ENCODE peak calls at places on chromosomes 2 and 18, in ten cellular contexts. V is fibroblast of mammary gland; O is activated CD8-positive, alpha-beta memory T cell treated with anti-CD3 and anti-CD28 coated beads for 24 hours; J is tibial nerve; G is AG10803; N is GM12865; Z is SW480; D is activated CD4-positive, alpha-beta T cell treated with anti-CD3 and anti-CD28 coated beads, Interleukin-2, amount 50 U/mL, for 1 hour; U is progenitor cell of endocrine pancreas; Q is NCI-H69. X is an unnamed sample.

GRCh38 chr2:181742908-181743722 is 62.8 kb upstream of the NEUROD1 start:
- DNase-seq in V (peak; percentile 74), O (no peak), J (no peak), G (peak; percentile 59), N (peak; percentile 53), Z (peak; percentile 54), D (peak; percentile 6), U (no peak), Q (peak; percentile 89), X (peak; percentile 3)

GRCh38 chr18:48949051-48949605 is 1.6 kb downstream of the SMAD7 start:
- DNase-seq in V (no peak), O (no peak), J (no peak), G (no peak), N (peak; percentile 60), Z (no peak), D (peak; percentile 55), U (no peak), Q (peak; percentile 87), X (peak; percentile 64)

GRCh38 chr18:13725566-13726227 is 661 bp downstream of the FAM210A start:
- DNase-seq in V (peak; percentile 20), O (no peak), J (no peak), G (peak; percentile 3), N (peak; percentile 31), Z (peak; percentile 16), D (no peak), U (no peak), Q (peak; percentile 63), X (no peak)

GRCh38 chr2:10775831-10776230 is 36.8 kb downstream of the PDIA6 start:
- DNase-seq in V (no peak), O (no peak), J (no peak), G (no peak), N (no peak), Z (no peak), D (no peak), U (no peak), Q (no peak), X (no peak)

GRCh38 chr2:7034313-7034712 is 117.1 kb downstream of the RNF144A start:
- DNase-seq in V (peak; percentile 40), O (no peak), J (no peak), G (no peak), N (peak; percentile 18), Z (no peak), D (no peak), U (no peak), Q (peak; percentile 4), X (no peak)

GRCh38 chr2:16625201-16625729 is 40.4 kb downstream of the CYRIA start:
- DNase-seq in V (no peak), O (no peak), J (no peak), G (no peak), N (no peak), Z (no peak), D (no peak), U (no peak), Q (no peak), X (no peak)

GRCh38 chr2:60278906-60279305 is 274.5 kb downstream of the BCL11A start:
- DNase-seq in V (no peak), O (no peak), J (no peak), G (no peak), N (no peak), Z (no peak), D (no peak), U (no peak), Q (no peak), X (no peak)

GRCh38 chr2:234091883-234092282 is 41.4 kb downstream of the SPP2 start:
- DNase-seq in V (no peak), O (no peak), J (no peak), G (no peak), N (no peak), Z (no peak), D (no peak), U (no peak), Q (peak; percentile 77), X (no peak)

GRCh38 chr2:198004173-198004572 is 199.8 kb downstream of the PLCL1 start:
- DNase-seq in V (peak; percentile 38), O (no peak), J (no peak), G (peak; percentile 22), N (no peak), Z (no peak), D (no peak), U (no peak), Q (no peak), X (no peak)

GRCh38 chr2:168289880-168290279 is 42.5 kb upstream of the STK39 start:
- DNase-seq in V (no peak), O (no peak), J (no peak), G (no peak), N (no peak), Z (no peak), D (no peak), U (no peak), Q (no peak), X (no peak)

GRCh38 chr18:10140928-10141327 is 227.1 kb downstream of the VAPA start:
- DNase-seq in V (peak; percentile 34), O (no peak), J (no peak), G (peak; percentile 73), N (no peak), Z (peak; percentile 97), D (no peak), U (no peak), Q (peak; percentile 82), X (no peak)

GRCh38 chr18:32669549-32670165 is 103.2 kb downstream of the KLHL14 start:
- DNase-seq in V (no peak), O (no peak), J (no peak), G (no peak), N (peak; percentile 9), Z (no peak), D (no peak), U (no peak), Q (peak; percentile 69), X (no peak)

GRCh38 chr18:49850636-49851035 is 37.3 kb upstream of the ACAA2 start:
- DNase-seq in V (no peak), O (no peak), J (no peak), G (no peak), N (no peak), Z (no peak), D (no peak), U (no peak), Q (no peak), X (no peak)

GRCh38 chr2:148721991-148722777 is 77.6 kb downstream of the EPC2 start:
- DNase-seq in V (no peak), O (no peak), J (no peak), G (peak; percentile 42), N (no peak), Z (no peak), D (no peak), U (no peak), Q (no peak), X (no peak)

GRCh38 chr2:95023222-95023597 is 2.3 kb upstream of the MAL start:
- DNase-seq in V (no peak), O (peak; percentile 64), J (no peak), G (no peak), N (peak; percentile 76), Z (peak; percentile 43), D (peak; percentile 62), U (no peak), Q (peak; percentile 71), X (peak; percentile 72)

GRCh38 chr18:49647496-49648168 is 85.8 kb downstream of the LIPG start:
- DNase-seq in V (peak; percentile 83), O (no peak), J (no peak), G (peak; percentile 9), N (no peak), Z (no peak), D (no peak), U (no peak), Q (no peak), X (no peak)

GRCh38 chr2:10265328-10266132 is 37.2 kb upstream of the HPCAL1 start:
- DNase-seq in V (no peak), O (no peak), J (no peak), G (peak; percentile 34), N (no peak), Z (no peak), D (no peak), U (no peak), Q (no peak), X (no peak)

GRCh38 chr2:7880561-7880960 is 801.3 kb upstream of the ID2 start:
- DNase-seq in V (no peak), O (no peak), J (no peak), G (peak; percentile 12), N (no peak), Z (no peak), D (no peak), U (no peak), Q (no peak), X (no peak)

GRCh38 chr2:137677466-137677865 is 286.8 kb upstream of the HNMT start:
- DNase-seq in V (no peak), O (no peak), J (no peak), G (no peak), N (no peak), Z (no peak), D (no peak), U (no peak), Q (peak; percentile 2), X (no peak)

GRCh38 chr2:99804969-99805368 is 315.2 kb upstream of the REV1 start:
- DNase-seq in V (peak; percentile 17), O (no peak), J (no peak), G (no peak), N (no peak), Z (no peak), D (no peak), U (no peak), Q (no peak), X (no peak)

GRCh38 chr2:79512442-79513401 is at the start of gene CTNNA2:
- DNase-seq in V (peak; percentile 25), O (peak; percentile 59), J (no peak), G (peak; percentile 3), N (no peak), Z (peak; percentile 30), D (no peak), U (peak; percentile 87), Q (peak; percentile 95), X (no peak)

GRCh38 chr18:55031979-55032378 is 72.7 kb upstream of the CCDC68 start:
- DNase-seq in V (no peak), O (no peak), J (no peak), G (no peak), N (peak; percentile 6), Z (no peak), D (no peak), U (no peak), Q (no peak), X (no peak)

GRCh38 chr2:205053827-205054410 is 508.6 kb downstream of the PARD3B start:
- DNase-seq in V (no peak), O (no peak), J (no peak), G (no peak), N (no peak), Z (no peak), D (no peak), U (no peak), Q (no peak), X (no peak)

GRCh38 chr18:8117008-8117376 is 492.2 kb upstream of the RAB12 start:
- DNase-seq in V (peak; percentile 61), O (no peak), J (no peak), G (peak; percentile 38), N (no peak), Z (no peak), D (no peak), U (no peak), Q (no peak), X (no peak)

GRCh38 chr2:201933792-201934229 is 99.8 kb upstream of the FZD7 start:
- DNase-seq in V (peak; percentile 29), O (no peak), J (no peak), G (peak; percentile 75), N (no peak), Z (no peak), D (no peak), U (no peak), Q (peak; percentile 39), X (no peak)

GRCh38 chr2:67548317-67549095 is 151.4 kb downstream of the ETAA1 start:
- DNase-seq in V (no peak), O (no peak), J (no peak), G (no peak), N (no peak), Z (no peak), D (no peak), U (no peak), Q (peak; percentile 87), X (no peak)

GRCh38 chr2:146817613-146818012 is 1027.2 kb upstream of the ACVR2A start:
- DNase-seq in V (peak; percentile 20), O (no peak), J (no peak), G (no peak), N (no peak), Z (no peak), D (no peak), U (no peak), Q (no peak), X (no peak)

GRCh38 chr18:3713708-3714107 is 263.7 kb downstream of the TGIF1 start:
- DNase-seq in V (no peak), O (no peak), J (no peak), G (no peak), N (no peak), Z (no peak), D (no peak), U (no peak), Q (no peak), X (no peak)